ENCODE peak calls at places on chromosomes 3 and 15, in four cellular contexts. One of them, this sample, is unnamed.

GRCh38 chr15:63044077-63044644 is 1.6 kb downstream of the TPM1 start:
- DNase-seq in uterus: no peak
- DNase-seq in testis: no peak
- DNase-seq in IMR-90: no peak
- DNase-seq in this sample: no peak

GRCh38 chr3:134640872-134641470 is 9.9 kb downstream of the KY start:
- DNase-seq in uterus: no peak
- DNase-seq in testis: peak
- DNase-seq in IMR-90: peak
- DNase-seq in this sample: no peak

GRCh38 chr15:100703671-100704070 is 101.3 kb downstream of the ASB7 start:
- DNase-seq in testis: no peak
- DNase-seq in uterus: no peak
- DNase-seq in IMR-90: no peak
- DNase-seq in this sample: no peak

GRCh38 chr15:52069559-52069958 is 43.0 kb downstream of the BCL2L10 start:
- DNase-seq in uterus: no peak
- DNase-seq in testis: no peak
- DNase-seq in IMR-90: no peak
- DNase-seq in this sample: no peak

GRCh38 chr3:29181872-29182271 is 99.0 kb upstream of the RBMS3 start:
- DNase-seq in uterus: no peak
- DNase-seq in testis: no peak
- DNase-seq in IMR-90: no peak
- DNase-seq in this sample: no peak

GRCh38 chr3:47406762-47407149 is 25.9 kb downstream of the PTPN23 start:
- DNase-seq in testis: no peak
- DNase-seq in IMR-90: no peak
- DNase-seq in uterus: no peak
- DNase-seq in this sample: no peak

GRCh38 chr3:14179795-14180194 is 1.2 kb downstream of the LSM3 start:
- DNase-seq in testis: no peak
- DNase-seq in uterus: no peak
- DNase-seq in IMR-90: no peak
- DNase-seq in this sample: no peak

GRCh38 chr3:136720091-136720490 is 32.1 kb downstream of the STAG1 start:
- DNase-seq in IMR-90: no peak
- DNase-seq in uterus: no peak
- DNase-seq in testis: no peak
- DNase-seq in this sample: no peak

GRCh38 chr15:101025896-101026631 is 106.9 kb downstream of the LRRK1 start:
- DNase-seq in IMR-90: no peak
- DNase-seq in testis: peak
- DNase-seq in uterus: no peak
- DNase-seq in this sample: no peak

GRCh38 chr3:182969277-182969676 is 11.1 kb downstream of the DCUN1D1 start:
- DNase-seq in testis: no peak
- DNase-seq in uterus: no peak
- DNase-seq in IMR-90: peak
- DNase-seq in this sample: no peak

GRCh38 chr3:157624801-157625200 is 121.6 kb upstream of the VEPH1 start:
- DNase-seq in IMR-90: no peak
- DNase-seq in testis: no peak
- DNase-seq in uterus: no peak
- DNase-seq in this sample: no peak

GRCh38 chr3:109930592-109930991 is 593.2 kb upstream of the DPPA4 start:
- DNase-seq in uterus: no peak
- DNase-seq in testis: no peak
- DNase-seq in IMR-90: no peak
- DNase-seq in this sample: no peak

GRCh38 chr3:114626751-114627150 is 332.9 kb downstream of the TIGIT start:
- DNase-seq in IMR-90: peak
- DNase-seq in testis: no peak
- DNase-seq in uterus: no peak
- DNase-seq in this sample: no peak

GRCh38 chr3:154023148-154023547 is 98.0 kb upstream of the ARHGEF26 start:
- DNase-seq in testis: no peak
- DNase-seq in IMR-90: no peak
- DNase-seq in uterus: no peak
- DNase-seq in this sample: no peak

GRCh38 chr3:171792549-171792948 is 17.7 kb downstream of the PLD1 start:
- DNase-seq in uterus: no peak
- DNase-seq in testis: no peak
- DNase-seq in IMR-90: no peak
- DNase-seq in this sample: no peak

GRCh38 chr3:42814914-42815507 is 5.8 kb downstream of the ACKR2 start:
- DNase-seq in testis: no peak
- DNase-seq in uterus: no peak
- DNase-seq in IMR-90: no peak
- DNase-seq in this sample: no peak

GRCh38 chr3:143119974-143120715 is 574 bp downstream of the CHST2 start:
- DNase-seq in testis: no peak
- DNase-seq in uterus: no peak
- DNase-seq in IMR-90: no peak
- DNase-seq in this sample: peak

GRCh38 chr15:25535866-25536265 is 97.0 kb upstream of the UBE3A start:
- DNase-seq in IMR-90: no peak
- DNase-seq in uterus: no peak
- DNase-seq in testis: no peak
- DNase-seq in this sample: no peak

GRCh38 chr15:68815598-68815997 is 5.1 kb downstream of the ANP32A start:
- DNase-seq in testis: no peak
- DNase-seq in IMR-90: no peak
- DNase-seq in uterus: no peak
- DNase-seq in this sample: no peak

GRCh38 chr3:102189564-102190339 is 245.1 kb upstream of the ZPLD1 start:
- DNase-seq in testis: no peak
- DNase-seq in uterus: no peak
- DNase-seq in IMR-90: peak
- DNase-seq in this sample: no peak

GRCh38 chr3:8482960-8483665 is 18.5 kb upstream of the LMCD1 start:
- DNase-seq in testis: peak
- DNase-seq in IMR-90: peak
- DNase-seq in uterus: peak
- DNase-seq in this sample: peak

GRCh38 chr3:23754215-23754614 is 51.5 kb upstream of the UBE2E1 start:
- DNase-seq in IMR-90: no peak
- DNase-seq in uterus: no peak
- DNase-seq in testis: no peak
- DNase-seq in this sample: no peak

GRCh38 chr3:32176989-32177701 is 61.3 kb upstream of the CMTM8 start:
- DNase-seq in uterus: no peak
- DNase-seq in testis: peak
- DNase-seq in IMR-90: peak
- DNase-seq in this sample: peak

GRCh38 chr15:89743594-89743993 is 7.5 kb downstream of the MESP1 start:
- DNase-seq in uterus: no peak
- DNase-seq in IMR-90: no peak
- DNase-seq in testis: no peak
- DNase-seq in this sample: no peak

GRCh38 chr3:185820973-185821758 is 3.7 kb downstream of the IGF2BP2 start:
- DNase-seq in uterus: no peak
- DNase-seq in IMR-90: peak
- DNase-seq in testis: no peak
- DNase-seq in this sample: no peak

GRCh38 chr3:139283301-139283700 is 60.5 kb upstream of the MRPS22 start:
- DNase-seq in uterus: no peak
- DNase-seq in IMR-90: no peak
- DNase-seq in testis: no peak
- DNase-seq in this sample: no peak

GRCh38 chr3:94062513-94063404 is at the start of the genes DHFR2 and NSUN3:
- DNase-seq in testis: peak
- DNase-seq in IMR-90: peak
- DNase-seq in uterus: peak
- DNase-seq in this sample: peak

GRCh38 chr3:38129058-38129457 is 7.9 kb downstream of the ACAA1 start:
- DNase-seq in IMR-90: no peak
- DNase-seq in uterus: no peak
- DNase-seq in testis: no peak
- DNase-seq in this sample: no peak

GRCh38 chr3:173617490-173617889 is 219.9 kb downstream of the NLGN1 start:
- DNase-seq in uterus: no peak
- DNase-seq in IMR-90: no peak
- DNase-seq in testis: no peak
- DNase-seq in this sample: peak

GRCh38 chr3:67094167-67094566 is 96.1 kb downstream of the KBTBD8 start:
- DNase-seq in testis: no peak
- DNase-seq in IMR-90: no peak
- DNase-seq in uterus: no peak
- DNase-seq in this sample: no peak

GRCh38 chr3:27805282-27805681 is 83.2 kb upstream of the EOMES start:
- DNase-seq in uterus: no peak
- DNase-seq in testis: no peak
- DNase-seq in IMR-90: no peak
- DNase-seq in this sample: no peak

GRCh38 chr3:123791417-123791816 is 92.7 kb downstream of the MYLK start:
- DNase-seq in testis: no peak
- DNase-seq in uterus: no peak
- DNase-seq in IMR-90: peak
- DNase-seq in this sample: no peak

GRCh38 chr3:183122257-183122932 is 23.1 kb upstream of the MCCC1 start:
- DNase-seq in uterus: no peak
- DNase-seq in testis: no peak
- DNase-seq in IMR-90: peak
- DNase-seq in this sample: no peak

GRCh38 chr15:73624530-73624929 is 8.7 kb downstream of the NPTN start:
- DNase-seq in IMR-90: peak
- DNase-seq in uterus: no peak
- DNase-seq in testis: no peak
- DNase-seq in this sample: no peak

GRCh38 chr3:124034809-124035152 is 42.9 kb upstream of the ROPN1 start:
- DNase-seq in uterus: no peak
- DNase-seq in IMR-90: no peak
- DNase-seq in testis: no peak
- DNase-seq in this sample: no peak

GRCh38 chr3:101675709-101676218 is 1.2 kb downstream of the ZBTB11 start:
- DNase-seq in IMR-90: no peak
- DNase-seq in testis: peak
- DNase-seq in uterus: peak
- DNase-seq in this sample: peak

GRCh38 chr3:49498655-49499054 is 28.6 kb downstream of the DAG1 start:
- DNase-seq in IMR-90: no peak
- DNase-seq in uterus: no peak
- DNase-seq in testis: no peak
- DNase-seq in this sample: no peak

GRCh38 chr3:49501258-49501609 is 31.2 kb downstream of the DAG1 start:
- DNase-seq in testis: no peak
- DNase-seq in uterus: no peak
- DNase-seq in IMR-90: no peak
- DNase-seq in this sample: no peak

GRCh38 chr3:49501842-49502241 is 31.8 kb downstream of the DAG1 start:
- DNase-seq in uterus: no peak
- DNase-seq in testis: no peak
- DNase-seq in IMR-90: no peak
- DNase-seq in this sample: no peak

GRCh38 chr3:49498239-49498638 is 28.2 kb downstream of the DAG1 start:
- DNase-seq in IMR-90: no peak
- DNase-seq in testis: no peak
- DNase-seq in uterus: no peak
- DNase-seq in this sample: no peak

GRCh38 chr3:49500408-49501257 is 30.6 kb downstream of the DAG1 start:
- DNase-seq in testis: peak
- DNase-seq in IMR-90: peak
- DNase-seq in uterus: peak
- DNase-seq in this sample: no peak
- TF ChIP-seq POLR2A in testis: no peak
- TF ChIP-seq POLR2A in IMR-90: peak
- TF ChIP-seq POLR2A in uterus: no peak
- TF ChIP-seq POLR2A in this sample: no peak

GRCh38 chr3:52237006-52237658 is 1.8 kb downstream of the TWF2 start:
- DNase-seq in IMR-90: no peak
- DNase-seq in testis: no peak
- DNase-seq in uterus: no peak
- DNase-seq in this sample: no peak
- H3K4me3 ChIP-seq in IMR-90: peak
- H3K4me3 ChIP-seq in testis: no peak
- H3K4me3 ChIP-seq in uterus: no peak
- H3K4me3 ChIP-seq in this sample: peak

DNA sequence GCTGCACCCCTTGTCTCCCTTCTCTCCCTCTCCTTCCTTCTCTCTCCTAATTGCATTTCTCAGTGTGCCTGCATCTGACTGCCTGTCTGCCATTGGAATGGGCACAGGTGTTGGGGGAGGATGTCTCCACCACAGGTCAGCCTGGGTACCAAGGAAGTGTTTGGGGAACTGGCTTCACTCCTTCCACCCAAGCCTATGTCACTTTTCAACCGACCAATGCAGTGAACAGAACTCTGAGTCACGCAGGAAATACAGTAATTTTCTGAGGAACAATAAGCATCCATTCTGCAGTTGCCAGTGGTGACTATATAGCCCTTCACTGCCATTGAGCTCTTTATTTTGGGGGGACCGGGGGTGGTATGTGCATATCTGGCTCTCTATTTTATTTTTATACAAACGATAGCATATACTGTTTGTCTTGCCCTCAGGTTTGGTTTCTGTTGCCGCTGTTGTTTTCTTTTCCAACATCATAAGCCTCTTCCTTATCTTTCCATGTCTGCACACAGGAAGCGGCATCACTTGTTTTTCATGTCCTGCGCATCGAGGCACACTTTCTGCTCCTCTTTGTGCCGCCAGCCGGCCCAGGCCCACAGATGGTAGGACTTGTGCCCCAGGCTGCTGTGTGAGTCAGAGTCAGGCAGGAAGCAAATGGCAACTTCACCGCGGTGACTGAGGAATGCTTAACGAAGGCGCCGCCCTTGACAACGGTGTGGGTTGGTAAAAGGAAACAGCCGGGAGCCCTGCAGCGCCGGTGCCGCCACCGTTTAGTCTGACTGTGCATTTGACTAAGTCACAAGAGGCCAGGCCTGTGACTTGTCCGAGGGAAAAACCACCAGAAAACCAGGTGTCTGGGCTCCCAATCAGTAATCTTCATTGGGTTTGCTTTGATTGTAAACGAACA is 21.1 kb upstream of the CDCP1 start:
- DNase-seq in IMR-90: peak
- DNase-seq in testis: peak
- DNase-seq in uterus: peak
- DNase-seq in this sample: peak
- TF ChIP-seq POLR2A in IMR-90: peak
- TF ChIP-seq POLR2A in testis: no peak
- TF ChIP-seq POLR2A in uterus: no peak
- TF ChIP-seq POLR2A in this sample: no peak

GRCh38 chr3:15875016-15875689 is 77.4 kb upstream of the ANKRD28 start:
- DNase-seq in testis: no peak
- DNase-seq in IMR-90: peak
- DNase-seq in uterus: no peak
- DNase-seq in this sample: no peak

GRCh38 chr3:15876669-15877068 is 78.9 kb upstream of the ANKRD28 start:
- DNase-seq in IMR-90: no peak
- DNase-seq in testis: no peak
- DNase-seq in uterus: no peak
- DNase-seq in this sample: no peak

GRCh38 chr3:15873415-15873814 is 75.6 kb upstream of the ANKRD28 start:
- DNase-seq in uterus: no peak
- DNase-seq in IMR-90: no peak
- DNase-seq in testis: no peak
- DNase-seq in this sample: no peak

GRCh38 chr3:15877813-15878212 is 80.0 kb upstream of the ANKRD28 start:
- DNase-seq in IMR-90: no peak
- DNase-seq in testis: no peak
- DNase-seq in uterus: no peak
- DNase-seq in this sample: no peak

GRCh38 chr3:15872807-15873206 is 75.0 kb upstream of the ANKRD28 start:
- DNase-seq in IMR-90: no peak
- DNase-seq in uterus: no peak
- DNase-seq in testis: no peak
- DNase-seq in this sample: no peak
- H3K4me3 ChIP-seq in IMR-90: no peak
- H3K4me3 ChIP-seq in uterus: no peak
- H3K4me3 ChIP-seq in testis: no peak
- H3K4me3 ChIP-seq in this sample: no peak